ENCODE peak calls at places on chromosome 9, in five cellular contexts. One of them, this sample, is unnamed.
A peak's percentile ranks its signal among the peaks of the same experiment; 100 is the strongest.

GRCh38 chr9:112032733-112033132 is 136.1 kb downstream of the UGCG start:
- DNase-seq in HTR-8/SVneo: no peak
- DNase-seq in Karpas-422: no peak
- DNase-seq in heart right ventricle: no peak
- DNase-seq in fibroblast of lung: peak; percentile 57
- DNase-seq in this sample: peak; percentile 58

GRCh38 chr9:72294952-72295351 is 70.1 kb downstream of the ZFAND5 start:
- DNase-seq in HTR-8/SVneo: no peak
- DNase-seq in fibroblast of lung: no peak
- DNase-seq in heart right ventricle: no peak
- DNase-seq in Karpas-422: no peak
- DNase-seq in this sample: no peak

GRCh38 chr9:110351009-110351467 is 13.4 kb upstream of the TXNDC8 start:
- DNase-seq in fibroblast of lung: peak; percentile 80
- DNase-seq in heart right ventricle: no peak
- DNase-seq in HTR-8/SVneo: peak; percentile 38
- DNase-seq in Karpas-422: no peak
- DNase-seq in this sample: peak; percentile 85

GRCh38 chr9:20403346-20403745 is 219.0 kb downstream of the MLLT3 start:
- DNase-seq in heart right ventricle: no peak
- DNase-seq in Karpas-422: no peak
- DNase-seq in fibroblast of lung: no peak
- DNase-seq in HTR-8/SVneo: no peak
- DNase-seq in this sample: no peak

GRCh38 chr9:2085719-2086515 is 70.8 kb downstream of the SMARCA2 start:
- DNase-seq in fibroblast of lung: peak; percentile 65
- DNase-seq in Karpas-422: no peak
- DNase-seq in HTR-8/SVneo: no peak
- DNase-seq in heart right ventricle: peak; percentile 17
- DNase-seq in this sample: peak; percentile 51

GRCh38 chr9:79061766-79062165 is 510.0 kb upstream of the TLE4 start:
- DNase-seq in heart right ventricle: no peak
- DNase-seq in Karpas-422: no peak
- DNase-seq in fibroblast of lung: no peak
- DNase-seq in HTR-8/SVneo: peak; percentile 29
- DNase-seq in this sample: no peak

GRCh38 chr9:109560470-109561132 is 62.5 kb upstream of the PTPN3 start:
- DNase-seq in fibroblast of lung: no peak
- DNase-seq in HTR-8/SVneo: no peak
- DNase-seq in heart right ventricle: peak; percentile 42
- DNase-seq in Karpas-422: no peak
- DNase-seq in this sample: no peak

GRCh38 chr9:91047529-91047928 is 245.9 kb downstream of the SYK start:
- DNase-seq in HTR-8/SVneo: no peak
- DNase-seq in heart right ventricle: no peak
- DNase-seq in Karpas-422: no peak
- DNase-seq in fibroblast of lung: no peak
- DNase-seq in this sample: no peak

GRCh38 chr9:71509054-71509453 is 259.3 kb downstream of the CEMIP2 start:
- DNase-seq in HTR-8/SVneo: no peak
- DNase-seq in heart right ventricle: no peak
- DNase-seq in fibroblast of lung: no peak
- DNase-seq in Karpas-422: no peak
- DNase-seq in this sample: no peak

GRCh38 chr9:33506626-33507370 is 17.3 kb upstream of the ANKRD18B start:
- DNase-seq in heart right ventricle: no peak
- DNase-seq in fibroblast of lung: peak; percentile 91
- DNase-seq in HTR-8/SVneo: peak; percentile 38
- DNase-seq in Karpas-422: no peak
- DNase-seq in this sample: peak; percentile 89

GRCh38 chr9:98132806-98133631 is 14.0 kb upstream of the TRIM14 start:
- DNase-seq in Karpas-422: no peak
- DNase-seq in fibroblast of lung: no peak
- DNase-seq in HTR-8/SVneo: no peak
- DNase-seq in heart right ventricle: no peak
- DNase-seq in this sample: no peak

GRCh38 chr9:130213898-130214761 is 41.9 kb downstream of the NCS1 start:
- DNase-seq in fibroblast of lung: peak; percentile 29
- DNase-seq in HTR-8/SVneo: no peak
- DNase-seq in Karpas-422: no peak
- DNase-seq in heart right ventricle: no peak
- DNase-seq in this sample: no peak

GRCh38 chr9:31140316-31140715 is 1244.1 kb upstream of the ACO1 start:
- DNase-seq in HTR-8/SVneo: no peak
- DNase-seq in fibroblast of lung: peak; percentile 27
- DNase-seq in heart right ventricle: no peak
- DNase-seq in Karpas-422: peak; percentile 53
- DNase-seq in this sample: peak; percentile 70

GRCh38 chr9:81874228-81874627 is 54.0 kb upstream of the SPATA31D4 start:
- DNase-seq in HTR-8/SVneo: no peak
- DNase-seq in Karpas-422: no peak
- DNase-seq in fibroblast of lung: no peak
- DNase-seq in heart right ventricle: no peak
- DNase-seq in this sample: no peak

GRCh38 chr9:34997375-34997774 is 7.8 kb downstream of the DNAJB5 start:
- DNase-seq in Karpas-422: no peak
- DNase-seq in HTR-8/SVneo: no peak
- DNase-seq in fibroblast of lung: no peak
- DNase-seq in heart right ventricle: no peak
- DNase-seq in this sample: no peak

GRCh38 chr9:112884721-112885120 is 6.0 kb downstream of the SLC46A2 start:
- DNase-seq in HTR-8/SVneo: no peak
- DNase-seq in fibroblast of lung: no peak
- DNase-seq in Karpas-422: no peak
- DNase-seq in heart right ventricle: no peak
- DNase-seq in this sample: no peak

GRCh38 chr9:98502311-98502975 is 206.3 kb downstream of the GABBR2 start:
- DNase-seq in HTR-8/SVneo: no peak
- DNase-seq in fibroblast of lung: peak; percentile 36
- DNase-seq in Karpas-422: no peak
- DNase-seq in heart right ventricle: no peak
- DNase-seq in this sample: no peak

GRCh38 chr9:35374436-35374835 is 115.5 kb upstream of the RUSC2 start:
- DNase-seq in fibroblast of lung: no peak
- DNase-seq in HTR-8/SVneo: no peak
- DNase-seq in heart right ventricle: no peak
- DNase-seq in Karpas-422: no peak
- DNase-seq in this sample: no peak

GRCh38 chr9:129990269-129991005 is 52.6 kb downstream of the FNBP1 start:
- DNase-seq in heart right ventricle: no peak
- DNase-seq in Karpas-422: peak; percentile 69
- DNase-seq in fibroblast of lung: no peak
- DNase-seq in HTR-8/SVneo: no peak
- DNase-seq in this sample: no peak

GRCh38 chr9:112218908-112219307 is 43.8 kb upstream of the SUSD1 start:
- DNase-seq in heart right ventricle: no peak
- DNase-seq in fibroblast of lung: no peak
- DNase-seq in HTR-8/SVneo: no peak
- DNase-seq in Karpas-422: peak; percentile 76
- DNase-seq in this sample: no peak

GRCh38 chr9:107087256-107087655 is 195.8 kb upstream of the RAD23B start:
- DNase-seq in fibroblast of lung: peak; percentile 6
- DNase-seq in heart right ventricle: no peak
- DNase-seq in Karpas-422: no peak
- DNase-seq in HTR-8/SVneo: no peak
- DNase-seq in this sample: no peak

GRCh38 chr9:134962065-134962997 is 44.6 kb upstream of the FCN1 start:
- DNase-seq in HTR-8/SVneo: no peak
- DNase-seq in Karpas-422: no peak
- DNase-seq in fibroblast of lung: no peak
- DNase-seq in heart right ventricle: no peak
- DNase-seq in this sample: no peak

GRCh38 chr9:136247947-136248637 is 2.5 kb upstream of the QSOX2 start:
- DNase-seq in Karpas-422: no peak
- DNase-seq in heart right ventricle: no peak
- DNase-seq in fibroblast of lung: no peak
- DNase-seq in HTR-8/SVneo: no peak
- DNase-seq in this sample: no peak

This sample was measured in astrocyte of the spinal cord.